ENCODE peak calls at places on chromosomes 1 and 21, in eight cellular contexts. E is adrenal gland, S is mammary epithelial cell, H is PC-9, I is MM.1S, P is breast epithelium, N is cardiac muscle cell, W is spleen. V is an unnamed sample.

GRCh38 chr1:24928631-24929090 is 1.4 kb downstream of the RUNX3 start:
- DNase-seq in E (no peak), S (no peak), H (no peak), I (peak; percentile 68), P (no peak), N (no peak), W (peak; percentile 83), V (no peak)

GRCh38 chr1:30036229-30036547 is 687.2 kb downstream of the MATN1 start:
- DNase-seq in E (no peak), S (no peak), H (no peak), I (no peak), P (no peak), N (no peak), W (no peak), V (no peak)

GRCh38 chr21:37717534-37717933 is 198.7 kb downstream of the KCNJ6 start:
- DNase-seq in E (no peak), S (no peak), H (no peak), I (no peak), P (no peak), N (no peak), W (no peak), V (no peak)

GRCh38 chr1:21956720-21957552 is 19.8 kb upstream of the HSPG2 start:
- DNase-seq in E (peak; percentile 81), S (peak; percentile 99), H (peak; percentile 89), I (no peak), P (peak; percentile 83), N (peak; percentile 61), W (no peak), V (no peak)

GRCh38 chr21:15731243-15731613 is 1.4 kb downstream of the USP25 start:
- DNase-seq in E (no peak), S (peak; percentile 51), H (peak; percentile 71), I (no peak), P (no peak), N (no peak), W (no peak), V (no peak)

GRCh38 chr1:228471762-228472398 is 15.3 kb upstream of the RNF187 start:
- DNase-seq in E (peak; percentile 49), S (peak; percentile 24), H (peak; percentile 46), I (peak; percentile 49), P (no peak), N (peak; percentile 71), W (no peak), V (no peak)

GRCh38 chr1:43806183-43806582 is 98.8 kb downstream of the ST3GAL3 start:
- DNase-seq in E (no peak), S (no peak), H (no peak), I (no peak), P (no peak), N (no peak), W (no peak), V (no peak)

GRCh38 chr1:188822248-188822647 is 1655.4 kb downstream of the BRINP3 start:
- DNase-seq in E (no peak), S (no peak), H (no peak), I (no peak), P (no peak), N (no peak), W (no peak), V (no peak)

GRCh38 chr1:218600968-218601367 is 255.8 kb downstream of the TGFB2 start:
- DNase-seq in E (no peak), S (peak; percentile 74), H (no peak), I (no peak), P (no peak), N (no peak), W (no peak), V (no peak)

GRCh38 chr1:55632058-55632457 is 416.9 kb upstream of the USP24 start:
- DNase-seq in E (no peak), S (peak; percentile 72), H (peak; percentile 79), I (no peak), P (no peak), N (peak; percentile 47), W (no peak), V (no peak)

GRCh38 chr1:178093958-178094751 is at the start of gene RASAL2:
- DNase-seq in E (peak; percentile 79), S (peak; percentile 67), H (peak; percentile 57), I (peak; percentile 33), P (peak; percentile 71), N (peak; percentile 70), W (peak; percentile 88), V (peak; percentile 73)

GRCh38 chr1:11482904-11483479 is 4.0 kb downstream of the DISP3 start:
- DNase-seq in E (no peak), S (no peak), H (no peak), I (no peak), P (no peak), N (no peak), W (no peak), V (no peak)

GRCh38 chr1:93597697-93598096 is 83.9 kb downstream of the BCAR3 start:
- DNase-seq in E (no peak), S (peak; percentile 90), H (no peak), I (no peak), P (peak; percentile 68), N (peak; percentile 33), W (peak; percentile 47), V (no peak)

GRCh38 chr1:23101891-23102688 is 66.6 kb downstream of the LUZP1 start:
- DNase-seq in E (no peak), S (peak; percentile 44), H (peak; percentile 72), I (no peak), P (no peak), N (peak; percentile 22), W (no peak), V (no peak)

GRCh38 chr1:156668801-156669637 is 8.2 kb downstream of the NES start:
- DNase-seq in E (no peak), S (no peak), H (no peak), I (no peak), P (no peak), N (no peak), W (no peak), V (no peak)

GRCh38 chr1:241652012-241652411 is at the start of gene WDR64:
- DNase-seq in E (no peak), S (no peak), H (no peak), I (no peak), P (no peak), N (no peak), W (no peak), V (no peak)

GRCh38 chr1:24934300-24935195 is 4.5 kb upstream of the RUNX3 start:
- DNase-seq in E (no peak), S (no peak), H (no peak), I (no peak), P (no peak), N (no peak), W (no peak), V (no peak)

GRCh38 chr1:34684246-34684645 is 70.6 kb upstream of the GJB5 start:
- DNase-seq in E (no peak), S (no peak), H (no peak), I (no peak), P (no peak), N (no peak), W (no peak), V (no peak)

GRCh38 chr1:168893359-168893791 is 164.4 kb upstream of the DPT start:
- DNase-seq in E (no peak), S (peak; percentile 73), H (no peak), I (no peak), P (no peak), N (peak; percentile 25), W (no peak), V (peak; percentile 60)

DNA sequence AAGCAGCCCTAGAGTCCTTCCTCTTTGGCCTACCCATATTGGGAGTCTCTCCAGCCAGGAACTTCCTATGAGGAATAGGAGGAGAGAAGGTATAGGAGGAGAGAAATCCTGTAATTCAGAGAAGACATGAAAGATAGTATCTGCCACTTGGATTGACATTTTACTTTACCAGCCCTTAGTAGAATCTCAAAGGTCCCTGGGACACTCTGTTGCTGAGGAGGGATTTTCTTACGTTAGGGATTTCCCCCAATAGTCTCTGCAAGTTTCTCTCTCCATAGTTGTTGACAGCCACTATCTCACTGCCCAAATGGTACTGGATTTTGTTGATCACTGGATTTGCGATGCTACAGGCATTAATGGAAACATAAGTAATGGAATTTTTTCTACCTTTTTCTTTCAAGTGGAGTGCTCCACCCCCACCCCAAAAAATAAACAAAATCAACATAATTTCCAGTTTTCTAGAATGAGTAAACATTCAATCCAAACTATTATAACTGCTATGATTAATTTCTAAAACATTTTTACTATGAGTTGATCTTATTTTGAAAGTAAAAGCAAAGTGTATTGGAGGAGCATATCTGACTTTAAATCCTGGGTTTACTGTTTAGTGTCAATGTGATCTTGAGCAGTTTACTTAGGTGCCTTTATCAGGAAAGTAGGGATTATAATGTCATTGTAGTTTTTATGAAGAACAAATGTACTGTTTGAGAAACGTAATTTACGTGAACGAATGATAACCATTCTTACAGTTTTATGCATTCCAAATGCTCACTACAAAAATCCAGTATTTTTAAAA is 93.3 kb upstream of the TNFSF4 start:
- DNase-seq in E (no peak), S (no peak), H (no peak), I (no peak), P (no peak), N (no peak), W (no peak), V (no peak)
- TF ChIP-seq CTCF in E (no peak), S (no peak), H (no peak), I (no peak), P (no peak), N (no peak), W (no peak), V (no peak)

GRCh38 chr21:35860181-35860869 is 200.0 kb downstream of the SETD4 start:
- DNase-seq in E (no peak), S (no peak), H (no peak), I (no peak), P (no peak), N (no peak), W (no peak), V (no peak)
- H3K4me3 ChIP-seq in E (no peak overlapping the region), S (no peak overlapping the region), H (no peak overlapping the region), I (no peak overlapping the region), P (no peak overlapping the region), N (no peak overlapping the region), W (no peak overlapping the region), V (no peak overlapping the region)

GRCh38 chr1:8871539-8871935 is 6.9 kb downstream of the ENO1 start:
- DNase-seq in E (no peak), S (peak; percentile 61), H (no peak), I (no peak), P (no peak), N (no peak), W (no peak), V (no peak)
- TF ChIP-seq CTCF in E (no peak), S (peak; percentile 50), H (no peak), I (peak; percentile 30), P (peak; percentile 13), N (peak; percentile 29), W (no peak), V (no peak)

GRCh38 chr1:237041795-237042466 is at the start of gene RYR2:
- DNase-seq in E (no peak), S (no peak), H (no peak), I (no peak), P (no peak), N (peak; percentile 29), W (no peak), V (no peak)

GRCh38 chr1:237041461-237041794 is 556 bp upstream of the RYR2 start:
- DNase-seq in E (no peak), S (no peak), H (no peak), I (no peak), P (no peak), N (no peak), W (no peak), V (no peak)

GRCh38 chr1:237042892-237043576 is 1.1 kb downstream of the RYR2 start:
- DNase-seq in E (no peak), S (no peak), H (no peak), I (no peak), P (no peak), N (peak; percentile 7), W (no peak), V (no peak)

GRCh38 chr1:237043846-237044636 is 2.1 kb downstream of the RYR2 start:
- DNase-seq in E (no peak), S (no peak), H (no peak), I (no peak), P (no peak), N (no peak), W (no peak), V (no peak)

GRCh38 chr1:237042467-237042891 is 495 bp downstream of the RYR2 start:
- DNase-seq in E (no peak), S (no peak), H (no peak), I (no peak), P (no peak), N (peak; percentile 1), W (no peak), V (no peak)
- H3K4me3 ChIP-seq in E (no peak overlapping the region), S (no peak overlapping the region), H (no peak overlapping the region), I (no peak overlapping the region), P (peak overlapping the region; percentile 42), N (peak overlapping the region; percentile 94), W (peak overlapping the region; percentile 48), V (peak overlapping the region; percentile 50)

V was measured in psoas muscle.